ENCODE peak calls at places on chromosomes 12 and 14, in nine cellular contexts. Z is tibial nerve, B is fibroblast of mammary gland, I is epithelial cell of esophagus, N is AG09309, E is HFF-Myc, Y is mammary epithelial cell, M is GM12865, G is heart right ventricle. W is an unnamed sample.

GRCh38 chr14:100880271-100881101 is 23.0 kb downstream of the RTL1 start:
- DNase-seq in Z (no peak), B (no peak), I (no peak), N (no peak), E (no peak), Y (no peak), M (no peak), G (no peak), W (no peak)

GRCh38 chr12:1870086-1870485 is 48.4 kb downstream of the CACNA2D4 start:
- DNase-seq in Z (no peak), B (no peak), I (no peak), N (no peak), E (no peak), Y (no peak), M (no peak), G (no peak), W (no peak)

GRCh38 chr14:21023174-21023573 is 1.7 kb downstream of the NDRG2 start:
- DNase-seq in Z (no peak), B (no peak), I (no peak), N (no peak), E (no peak), Y (no peak), M (no peak), G (no peak), W (no peak)

GRCh38 chr14:34649344-34649743 is 19.4 kb upstream of the SNX6 start:
- DNase-seq in Z (no peak), B (peak), I (peak), N (peak), E (peak), Y (peak), M (no peak), G (no peak), W (no peak)

GRCh38 chr12:67826946-67827719 is 162.1 kb upstream of the IFNG-AS1 start:
- DNase-seq in Z (no peak), B (peak), I (peak), N (no peak), E (no peak), Y (peak), M (no peak), G (no peak), W (no peak)

GRCh38 chr12:95169368-95169767 is 47.9 kb downstream of the FGD6 start:
- DNase-seq in Z (no peak), B (peak), I (peak), N (peak), E (peak), Y (peak), M (no peak), G (no peak), W (peak)

GRCh38 chr12:89414851-89415250 is 62.5 kb upstream of the DUSP6 start:
- DNase-seq in Z (no peak), B (peak), I (peak), N (peak), E (no peak), Y (peak), M (no peak), G (no peak), W (no peak)

GRCh38 chr14:104931771-104932675 is 7.3 kb downstream of the PLD4 start:
- DNase-seq in Z (peak), B (no peak), I (no peak), N (no peak), E (no peak), Y (no peak), M (no peak), G (no peak), W (no peak)

GRCh38 chr12:43964966-43965365 is 129.1 kb downstream of the TMEM117 start:
- DNase-seq in Z (no peak), B (peak), I (no peak), N (no peak), E (no peak), Y (no peak), M (no peak), G (no peak), W (no peak)

GRCh38 chr12:132061641-132062430 is 82.3 kb downstream of the DDX51 start:
- DNase-seq in Z (no peak), B (no peak), I (no peak), N (no peak), E (no peak), Y (no peak), M (no peak), G (no peak), W (no peak)

GRCh38 chr12:32893458-32893857 is 3.1 kb downstream of the PKP2 start:
- DNase-seq in Z (no peak), B (no peak), I (no peak), N (no peak), E (no peak), Y (no peak), M (no peak), G (no peak), W (no peak)

GRCh38 chr12:1911598-1912575 is 6.6 kb downstream of the CACNA2D4 start:
- DNase-seq in Z (no peak), B (no peak), I (no peak), N (no peak), E (no peak), Y (no peak), M (no peak), G (no peak), W (no peak)

GRCh38 chr12:107884769-107885694 is 110.5 kb downstream of the ASCL4 start:
- DNase-seq in Z (no peak), B (peak), I (peak), N (peak), E (peak), Y (peak), M (peak), G (peak), W (peak)

GRCh38 chr14:84894254-84894653 is 635.7 kb upstream of the FLRT2 start:
- DNase-seq in Z (no peak), B (no peak), I (no peak), N (no peak), E (no peak), Y (no peak), M (no peak), G (no peak), W (no peak)

GRCh38 chr12:4141344-4142270 is 132.0 kb upstream of the CCND2 start:
- DNase-seq in Z (no peak), B (peak), I (no peak), N (no peak), E (no peak), Y (no peak), M (no peak), G (no peak), W (no peak)

GRCh38 chr12:51323966-51324895 is at the start of gene BIN2:
- DNase-seq in Z (peak), B (no peak), I (no peak), N (no peak), E (no peak), Y (no peak), M (peak), G (peak), W (no peak)

GRCh38 chr14:66036598-66036997 is 449.6 kb upstream of the CCDC196 start:
- DNase-seq in Z (no peak), B (no peak), I (no peak), N (no peak), E (no peak), Y (no peak), M (no peak), G (no peak), W (no peak)

GRCh38 chr14:66998013-66998412 is 191.2 kb upstream of the GARIN2 start:
- DNase-seq in Z (no peak), B (no peak), I (no peak), N (no peak), E (no peak), Y (no peak), M (peak), G (no peak), W (no peak)

GRCh38 chr12:58364389-58365086 is 423.2 kb downstream of the ATP23 start:
- DNase-seq in Z (no peak), B (peak), I (peak), N (peak), E (peak), Y (peak), M (no peak), G (no peak), W (peak)

GRCh38 chr14:23544511-23545447 is 6.8 kb downstream of the ZFHX2 start:
- DNase-seq in Z (no peak), B (no peak), I (peak), N (no peak), E (no peak), Y (no peak), M (no peak), G (peak), W (no peak)

GRCh38 chr14:59407246-59407615 is 57.9 kb downstream of the GPR135 start:
- DNase-seq in Z (no peak), B (peak), I (peak), N (peak), E (no peak), Y (peak), M (no peak), G (no peak), W (no peak)

GRCh38 chr14:100120522-100121269 is 38.7 kb downstream of the DEGS2 start:
- DNase-seq in Z (no peak), B (no peak), I (no peak), N (no peak), E (no peak), Y (no peak), M (no peak), G (no peak), W (no peak)

GRCh38 chr12:7369274-7369729 is 65.4 kb downstream of the ACSM4 start:
- DNase-seq in Z (no peak), B (peak), I (peak), N (no peak), E (peak), Y (peak), M (peak), G (peak), W (no peak)
- H3K4me3 ChIP-seq in Z (no peak), B (no peak), I (no peak), N (no peak), E (no peak), Y (no peak), M (peak), G (no peak), W (no peak)

DNA sequence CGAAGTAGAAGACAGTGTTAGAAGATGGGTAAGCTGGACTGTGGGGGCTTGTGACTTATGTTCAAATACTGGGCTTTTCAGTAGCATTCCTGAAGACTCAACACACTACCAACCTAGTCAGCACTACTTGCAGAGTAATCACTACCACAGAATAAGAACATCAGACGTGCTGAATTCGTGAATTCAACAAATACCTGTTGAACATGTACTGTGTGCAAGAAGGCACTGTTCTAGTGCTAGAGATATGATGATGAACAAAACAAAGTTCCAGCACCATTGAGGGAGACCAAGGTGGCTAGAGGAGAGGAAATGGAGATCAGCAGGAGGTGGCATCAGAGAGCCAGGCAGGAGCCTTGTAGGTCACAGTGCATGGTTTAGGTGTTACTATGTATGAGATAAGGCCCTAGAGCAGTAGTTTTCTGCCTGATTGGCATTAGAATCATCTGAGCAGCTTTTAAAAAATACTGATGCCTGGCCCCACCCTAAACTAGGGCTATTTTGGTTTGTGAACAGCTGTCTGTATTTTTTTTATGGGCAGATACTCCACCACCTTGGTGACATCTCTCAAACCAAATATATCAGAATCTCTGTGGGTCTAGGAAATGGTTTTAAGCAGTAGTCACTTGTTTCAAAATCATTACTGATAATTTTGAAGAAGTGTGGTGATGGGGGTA is 26.8 kb downstream of the FERMT2 start:
- DNase-seq in Z (no peak), B (no peak), I (no peak), N (no peak), E (no peak), Y (no peak), M (peak), G (no peak), W (no peak)
- TF ChIP-seq CTCF in Z (no peak), B (peak), I (peak), N (peak), E (no peak), Y (no peak), M (peak), G (no peak), W (peak)

GRCh38 chr14:75449703-75450102 is 21.9 kb downstream of the JDP2 start:
- DNase-seq in Z (no peak), B (no peak), I (peak), N (no peak), E (no peak), Y (no peak), M (no peak), G (no peak), W (no peak)
- H3K4me3 ChIP-seq in Z (no peak), B (no peak), I (no peak), N (no peak), E (no peak), Y (no peak), M (no peak), G (no peak), W (no peak)

DNA sequence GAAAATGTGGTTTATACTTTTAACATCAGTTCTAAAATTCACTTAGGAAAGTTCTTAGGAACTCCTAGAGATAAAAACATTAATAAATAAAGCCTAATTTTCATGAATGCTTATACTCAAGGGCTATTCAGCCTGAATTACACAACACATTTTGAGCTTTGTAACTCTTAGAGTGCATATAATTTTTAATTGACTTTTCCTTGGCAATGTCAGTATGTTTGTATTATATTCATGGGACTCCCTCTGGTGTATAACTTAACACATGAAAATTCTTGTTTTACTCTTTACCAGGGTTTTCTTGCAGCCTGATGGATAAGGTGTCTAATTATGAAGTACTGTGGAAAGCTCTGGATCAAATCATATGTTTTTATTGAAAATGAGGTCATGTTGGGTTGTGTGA is 150.6 kb upstream of the HMGA2 start:
- DNase-seq in Z (no peak), B (peak), I (peak), N (no peak), E (no peak), Y (no peak), M (no peak), G (no peak), W (no peak)
- TF ChIP-seq CTCF in Z (no peak), B (peak), I (peak), N (no peak), E (no peak), Y (no peak), M (no peak), G (no peak), W (no peak)

DNA sequence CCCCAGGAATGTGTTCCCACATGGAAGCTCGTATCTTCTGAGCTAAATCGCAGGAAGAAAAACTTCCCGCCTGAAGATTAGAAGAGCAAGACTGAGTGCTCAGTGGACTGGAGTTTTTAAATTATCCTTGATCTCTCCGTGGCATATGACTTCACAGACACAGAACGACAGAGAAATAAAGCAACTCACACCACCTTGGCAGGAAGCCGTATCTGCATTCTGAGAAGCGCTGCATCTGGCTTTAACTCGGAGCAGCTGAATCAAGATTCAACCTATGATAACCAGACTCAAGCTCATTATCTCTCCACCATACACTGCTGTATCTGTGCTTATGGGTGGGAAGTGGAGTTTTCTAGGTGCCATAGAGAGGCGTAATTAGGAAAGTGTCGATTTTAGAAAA is 1482.7 kb downstream of the AACS start:
- DNase-seq in Z (no peak), B (no peak), I (no peak), N (no peak), E (no peak), Y (no peak), M (no peak), G (no peak), W (no peak)
- H3K4me3 ChIP-seq in Z (no peak), B (no peak), I (no peak), N (no peak), E (no peak), Y (no peak), M (no peak), G (no peak), W (no peak)

DNA sequence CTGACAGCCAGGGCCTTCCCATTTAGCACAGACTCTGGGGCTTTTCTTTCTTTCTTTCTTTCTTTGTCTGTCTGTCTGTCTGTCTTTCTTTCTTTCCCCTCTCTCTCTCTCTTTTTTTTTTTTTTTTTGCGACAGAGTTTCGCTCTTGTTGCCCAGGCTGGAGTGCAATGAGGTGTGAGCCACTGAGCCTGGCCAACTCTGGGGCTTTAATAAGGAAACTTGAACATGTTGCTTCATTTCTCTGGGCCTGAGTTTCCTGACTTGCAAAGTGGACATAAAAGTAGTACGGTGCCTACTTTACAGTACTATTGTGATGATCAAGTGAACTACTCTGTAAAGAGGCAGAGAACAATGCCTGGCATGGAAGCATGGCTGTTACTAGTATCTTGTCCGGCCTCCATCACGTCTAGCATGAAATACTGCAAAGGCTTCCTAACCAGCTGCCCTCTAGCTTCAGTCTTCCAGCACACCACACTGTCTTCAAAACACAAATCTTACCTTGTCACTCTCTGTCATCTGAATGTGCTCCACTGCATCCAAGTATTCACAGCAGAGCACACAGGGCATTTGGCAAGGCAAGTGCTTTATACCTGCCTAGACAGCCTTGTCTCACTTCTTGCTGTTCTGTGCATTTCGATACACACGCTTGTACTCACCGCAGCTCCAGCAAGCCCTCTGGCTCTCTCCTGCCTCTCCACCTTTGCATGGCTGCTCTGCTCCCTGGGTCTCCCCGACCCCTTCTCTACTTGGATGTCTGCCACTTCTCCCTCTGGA is 96.7 kb downstream of the IRF2BPL start:
- DNase-seq in Z (no peak), B (no peak), I (no peak), N (no peak), E (no peak), Y (no peak), M (no peak), G (no peak), W (no peak)
- TF ChIP-seq CTCF in Z (no peak), B (no peak), I (no peak), N (no peak), E (no peak), Y (no peak), M (no peak), G (no peak), W (no peak)

DNA sequence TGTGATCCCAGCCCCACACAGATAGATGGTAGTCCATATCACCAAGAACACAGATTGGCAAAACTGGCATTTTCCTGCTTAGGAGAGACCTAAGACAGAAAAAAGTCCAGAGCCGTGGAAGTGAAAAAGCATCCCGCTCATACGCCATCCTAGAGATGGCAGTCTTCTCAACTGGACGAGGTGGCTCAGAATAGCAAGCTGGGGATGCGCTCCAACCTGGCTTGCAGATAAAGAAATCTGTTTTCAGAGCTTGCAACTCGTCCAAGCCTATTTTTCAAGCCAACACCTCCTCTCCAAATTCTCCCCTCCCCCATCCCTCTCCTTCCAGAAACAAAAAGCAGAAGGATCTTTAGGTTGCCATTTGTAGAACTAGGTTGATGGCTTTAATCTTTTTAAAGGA is 74.3 kb upstream of the OTX2 start:
- DNase-seq in Z (no peak), B (no peak), I (no peak), N (no peak), E (no peak), Y (no peak), M (no peak), G (no peak), W (no peak)
- H3K4me3 ChIP-seq in Z (no peak), B (no peak), I (no peak), N (no peak), E (no peak), Y (no peak), M (no peak), G (no peak), W (no peak)

GRCh38 chr12:17928708-17929366 is 161.2 kb downstream of the RERGL start:
- DNase-seq in Z (no peak), B (peak), I (peak), N (peak), E (peak), Y (peak), M (no peak), G (no peak), W (peak)
- TF ChIP-seq CTCF in Z (no peak), B (peak), I (peak), N (peak), E (no peak), Y (peak), M (no peak), G (no peak), W (peak)

W was measured in epithelial cell of proximal tubule.